ENCODE peak calls at places on chromosomes 3 and 15, in seven cellular contexts. J, A, O, U, R, G and H are unnamed samples.

GRCh38 chr3:47010050-47010712 is 30.7 kb downstream of the NBEAL2 start:
- DNase-seq in J (peak), U (peak), O (no peak), G (peak), A (no peak), R (no peak), H (no peak)

GRCh38 chr3:192850501-192850981 is 67.1 kb downstream of the MB21D2 start:
- DNase-seq in U (peak), R (no peak), A (no peak), G (no peak), O (no peak), J (no peak), H (no peak)

GRCh38 chr3:5095879-5096278 is 26.2 kb upstream of the ARL8B start:
- DNase-seq in G (no peak), A (no peak), O (peak), U (no peak), J (peak), R (peak), H (peak)

GRCh38 chr3:10437272-10437994 is 68.0 kb downstream of the ATP2B2 start:
- DNase-seq in R (no peak), A (no peak), O (no peak), G (peak), U (no peak), J (no peak), H (no peak)

GRCh38 chr15:89395461-89395875 is 60.8 kb upstream of the POLG start:
- DNase-seq in J (no peak), A (no peak), G (peak), U (no peak), O (no peak), R (peak), H (no peak)

GRCh38 chr3:29694783-29695182 is 413.9 kb downstream of the RBMS3 start:
- DNase-seq in U (no peak), J (no peak), O (no peak), R (no peak), G (no peak), A (peak), H (no peak)

GRCh38 chr3:24645047-24645446 is 150.4 kb upstream of the THRB start:
- DNase-seq in U (no peak), O (no peak), A (no peak), G (no peak), J (no peak), R (no peak), H (no peak)

GRCh38 chr3:42063886-42064285 is 27.3 kb upstream of the TRAK1 start:
- DNase-seq in U (no peak), J (no peak), A (peak), R (no peak), G (no peak), O (no peak), H (no peak)

GRCh38 chr15:77506311-77507150 is 85.8 kb downstream of the HMG20A start:
- DNase-seq in A (no peak), O (no peak), G (peak), U (peak), R (peak), J (no peak), H (no peak)

GRCh38 chr15:99343836-99344551 is 92.7 kb downstream of the LRRC28 start:
- DNase-seq in J (peak), A (no peak), O (peak), G (peak), R (no peak), U (peak), H (peak)

GRCh38 chr3:167783781-167784180 is 48.3 kb downstream of the SERPINI1 start:
- DNase-seq in R (no peak), J (no peak), G (no peak), O (no peak), A (no peak), U (no peak), H (no peak)

GRCh38 chr3:98967758-98968157 is 66.3 kb upstream of the DCBLD2 start:
- DNase-seq in O (no peak), A (no peak), J (no peak), G (no peak), U (no peak), R (no peak), H (no peak)

GRCh38 chr3:188241072-188241471 is 87.1 kb downstream of the LPP start:
- DNase-seq in U (no peak), R (no peak), J (no peak), A (no peak), O (no peak), G (no peak), H (no peak)

GRCh38 chr15:70121656-70122297 is 24.1 kb upstream of the TLE3 start:
- DNase-seq in R (no peak), U (peak), A (no peak), J (no peak), G (no peak), O (no peak), H (no peak)

GRCh38 chr3:18758047-18758704 is 333.0 kb upstream of the SATB1 start:
- DNase-seq in G (no peak), A (peak), U (peak), O (peak), J (peak), R (no peak), H (peak)

GRCh38 chr3:11290743-11291680 is 18.8 kb downstream of the ATG7 start:
- DNase-seq in A (no peak), R (no peak), U (no peak), G (no peak), J (no peak), O (no peak), H (no peak)

GRCh38 chr15:52238149-52238548 is 47.0 kb upstream of the GNB5 start:
- DNase-seq in A (no peak), J (no peak), G (no peak), R (no peak), U (no peak), O (no peak), H (no peak)

GRCh38 chr3:114418724-114419543 is 125.1 kb downstream of the TIGIT start:
- DNase-seq in O (no peak), R (no peak), G (no peak), J (no peak), A (peak), U (no peak), H (peak)

GRCh38 chr3:194310060-194310481 is 41.1 kb downstream of the CPN2 start:
- DNase-seq in R (no peak), U (no peak), O (no peak), A (no peak), G (peak), J (no peak), H (no peak)

GRCh38 chr3:16277471-16277870 is 12.5 kb downstream of the OXNAD1 start:
- DNase-seq in A (no peak), G (no peak), U (no peak), R (no peak), O (no peak), J (no peak), H (no peak)

GRCh38 chr3:128806588-128806987 is 72.8 kb upstream of the ACAD9 start:
- DNase-seq in J (no peak), G (no peak), O (no peak), R (no peak), A (no peak), U (no peak), H (no peak)

GRCh38 chr3:115436767-115437301 is 186.5 kb upstream of the GAP43 start:
- DNase-seq in U (no peak), J (no peak), R (no peak), A (peak), G (no peak), O (peak), H (no peak)

GRCh38 chr15:69666441-69666882 is 213.8 kb downstream of the RPLP1 start:
- DNase-seq in O (no peak), R (no peak), J (no peak), A (no peak), G (peak), U (peak), H (no peak)

GRCh38 chr3:10405816-10406215 is 84.9 kb upstream of the SEC13 start:
- DNase-seq in U (no peak), J (no peak), G (no peak), R (no peak), A (no peak), O (no peak), H (no peak)

GRCh38 chr3:42493126-42493797 is 9.2 kb upstream of the VIPR1 start:
- DNase-seq in U (no peak), J (no peak), A (no peak), R (no peak), O (peak), G (no peak), H (no peak)

GRCh38 chr3:191492601-191493000 is 31.6 kb downstream of the PYDC2 start:
- DNase-seq in J (no peak), R (no peak), A (no peak), G (no peak), U (no peak), O (no peak), H (no peak)

GRCh38 chr3:32818431-32819085 is 761 bp downstream of the TRIM71 start:
- DNase-seq in A (no peak), G (no peak), U (no peak), J (peak), R (no peak), O (no peak), H (peak)

GRCh38 chr15:49468440-49468839 is 45.4 kb downstream of the FGF7 start:
- DNase-seq in O (no peak), J (no peak), R (no peak), G (no peak), U (no peak), A (no peak), H (no peak)

GRCh38 chr15:92645051-92645631 is 10.4 kb downstream of the FAM174B start:
- DNase-seq in A (no peak), O (no peak), R (no peak), J (no peak), G (no peak), U (no peak), H (no peak)

GRCh38 chr3:125079675-125080045 is 23.9 kb upstream of the HEG1 start:
- DNase-seq in A (peak), J (no peak), U (no peak), R (no peak), G (no peak), O (no peak), H (no peak)

GRCh38 chr15:69610264-69610663 is 157.6 kb downstream of the RPLP1 start:
- DNase-seq in A (no peak), R (no peak), O (no peak), U (no peak), J (no peak), G (no peak), H (no peak)

GRCh38 chr3:31729082-31729481 is 196.4 kb downstream of the STT3B start:
- DNase-seq in U (no peak), O (no peak), J (no peak), R (no peak), A (no peak), G (no peak), H (no peak)

GRCh38 chr3:29286841-29287240 is 6.0 kb downstream of the RBMS3 start:
- DNase-seq in J (no peak), R (no peak), O (no peak), U (no peak), A (no peak), G (no peak), H (no peak)

GRCh38 chr3:2274531-2274930 is 175.9 kb downstream of the CNTN4 start:
- DNase-seq in R (no peak), J (no peak), O (no peak), A (no peak), G (no peak), U (no peak), H (no peak)

GRCh38 chr3:183265157-183265642 is 12.1 kb downstream of the B3GNT5 start:
- DNase-seq in G (no peak), J (peak), U (no peak), A (no peak), R (peak), O (peak), H (peak)

GRCh38 chr3:158539414-158540014 is 31.5 kb upstream of the MLF1 start:
- DNase-seq in J (peak), G (no peak), A (peak), R (peak), U (peak), O (no peak), H (peak)
- TF ChIP-seq CTCF in J (peak), G (peak), A (peak), R (peak), U (peak), O (peak), H (peak)

DNA sequence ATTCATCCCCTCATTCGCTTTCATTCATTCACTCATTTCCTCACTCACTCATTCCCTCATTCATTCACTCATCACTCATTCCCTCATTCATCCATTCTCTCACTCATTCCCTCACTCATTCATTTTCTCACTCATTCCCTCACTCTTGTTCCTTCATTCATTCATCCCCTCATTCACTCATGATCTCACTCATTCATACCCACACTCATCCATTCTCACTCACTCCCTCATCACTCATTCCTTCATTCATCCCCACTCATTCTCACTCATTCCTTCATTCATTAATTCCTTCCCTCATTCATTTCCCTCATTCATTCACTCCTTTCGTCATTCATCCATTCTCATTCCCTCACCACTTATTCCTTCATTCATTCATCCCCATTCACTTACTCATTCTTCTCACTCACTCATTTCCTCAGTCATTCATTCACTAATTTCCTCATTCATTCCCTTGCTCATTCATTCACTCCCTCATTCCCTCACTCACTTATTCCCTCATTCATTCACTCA is 14.5 kb downstream of the ABTB1 start:
- DNase-seq in J (no peak), G (no peak), A (no peak), U (no peak), O (no peak), R (no peak), H (no peak)
- TF ChIP-seq CTCF in J (no peak), G (no peak), A (no peak), U (no peak), O (no peak), R (no peak), H (no peak)

GRCh38 chr3:137304313-137305056 is 346.7 kb downstream of the IL20RB start:
- DNase-seq in J (no peak), G (no peak), A (no peak), O (peak), R (no peak), U (no peak), H (peak)
- TF ChIP-seq CTCF in J (no peak), G (no peak), A (no peak), O (peak), R (peak), U (no peak), H (no peak)

GRCh38 chr3:169562988-169563774 is 100.3 kb downstream of the MECOM start:
- DNase-seq in G (no peak), O (no peak), R (no peak), J (no peak), U (no peak), A (no peak), H (no peak)

GRCh38 chr3:169563775-169564059 is 99.8 kb downstream of the MECOM start:
- DNase-seq in A (no peak), O (no peak), J (no peak), R (no peak), G (no peak), U (no peak), H (no peak)

DNA sequence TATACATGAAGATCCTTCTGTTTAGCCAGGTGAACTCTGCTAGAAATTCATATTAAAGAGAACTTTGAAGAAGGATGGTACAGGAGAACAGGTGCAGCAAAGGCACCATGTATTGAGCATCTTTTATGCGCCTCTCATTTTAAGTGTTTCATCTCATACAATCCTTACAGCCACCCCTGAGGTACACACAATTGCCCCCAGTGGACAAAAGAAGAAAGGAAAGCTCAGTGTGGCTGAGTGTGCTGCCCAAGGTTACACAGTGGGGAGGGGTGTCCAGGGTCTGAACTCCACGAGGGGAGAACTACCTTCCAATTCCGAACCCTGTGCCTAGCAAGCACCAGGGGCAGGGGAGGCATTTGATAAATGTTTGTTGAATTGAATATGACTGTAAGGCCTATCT is 98.6 kb downstream of the MECOM start:
- DNase-seq in O (no peak), J (no peak), A (peak), G (no peak), R (no peak), U (no peak), H (no peak)
- TF ChIP-seq CTCF in O (peak), J (no peak), A (no peak), G (no peak), R (peak), U (no peak), H (no peak)

GRCh38 chr3:67901681-67902080 is 247.3 kb upstream of the SUCLG2 start:
- DNase-seq in A (no peak), J (no peak), G (no peak), U (no peak), O (no peak), R (no peak), H (no peak)
- TF ChIP-seq CTCF in A (no peak), J (peak), G (no peak), U (no peak), O (peak), R (peak), H (peak)

GRCh38 chr3:190089711-190090110 is 31.0 kb downstream of the P3H2 start:
- DNase-seq in G (no peak), J (no peak), O (no peak), U (no peak), A (no peak), R (no peak), H (no peak)

GRCh38 chr3:190084983-190085382 is 35.7 kb downstream of the P3H2 start:
- DNase-seq in U (no peak), G (no peak), R (no peak), O (no peak), A (no peak), J (no peak), H (no peak)

GRCh38 chr3:190088890-190089289 is 31.8 kb downstream of the P3H2 start:
- DNase-seq in R (no peak), O (no peak), U (no peak), G (no peak), A (no peak), J (no peak), H (no peak)

GRCh38 chr3:190083631-190084030 is 37.1 kb downstream of the P3H2 start:
- DNase-seq in R (no peak), U (no peak), O (no peak), G (no peak), A (no peak), J (no peak), H (peak)

DNA sequence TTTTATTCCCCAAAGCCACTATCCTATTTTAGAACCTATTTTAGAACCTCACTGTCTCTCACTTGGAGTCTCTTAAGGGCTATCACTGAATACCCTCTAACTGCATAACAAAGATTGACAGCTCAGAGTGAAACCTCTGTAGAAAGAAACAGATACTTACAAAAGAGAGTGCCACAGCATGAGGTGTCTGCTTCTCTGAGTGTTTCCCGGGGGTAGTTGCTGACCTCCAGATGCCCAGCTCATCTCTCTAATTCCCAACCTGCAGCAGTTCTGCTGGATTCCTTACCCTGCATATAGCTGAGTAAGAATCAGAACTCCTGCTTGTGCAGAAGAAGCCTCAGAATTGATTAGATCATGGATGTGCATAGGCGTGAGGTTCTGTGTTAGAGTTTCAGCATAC is 34.5 kb downstream of the P3H2 start:
- DNase-seq in U (no peak), R (no peak), A (no peak), O (peak), G (no peak), J (no peak), H (no peak)
- TF ChIP-seq CTCF in U (no peak), R (no peak), A (no peak), O (no peak), G (no peak), J (no peak), H (no peak)